ENCODE peak calls at places on chromosomes 4 and X, in nine cellular contexts. T is D341Med; J is skeletal muscle cell; X is activated naive CD4-positive, alpha-beta T cell treated with Interleukin-2 at 50 U/mL for 16 hours; F is tibial nerve; O is NCI-H69; R is cardiac muscle cell; L is activated T-helper 1 cell treated with Interleukin-2 at 50 U/mL for 16 hours; U is HS-5. C is an unnamed sample.

GRCh38 chr4:106607566-106607965 is 239.0 kb upstream of the GIMD1 start:
- DNase-seq in T (no peak), J (no peak), X (no peak), F (no peak), O (no peak), R (no peak), L (no peak), U (no peak), C (no peak)

GRCh38 chr4:155207534-155208257 is 740 bp upstream of the NPY2R start:
- DNase-seq in T (peak; percentile 66), J (no peak), X (no peak), F (no peak), O (peak; percentile 19), R (peak; percentile 17), L (no peak), U (no peak), C (no peak)

GRCh38 chrX:2703991-2704369 is 12.9 kb downstream of the CD99 start:
- DNase-seq in T (no peak), J (no peak), X (no peak), F (peak; percentile 50), O (no peak), R (peak; percentile 62), L (no peak), U (no peak), C (no peak)

GRCh38 chr4:120156115-120156718 is 89.6 kb upstream of the MAD2L1 start:
- DNase-seq in T (peak; percentile 24), J (peak; percentile 51), X (no peak), F (peak; percentile 31), O (peak; percentile 73), R (peak; percentile 86), L (no peak), U (peak; percentile 50), C (no peak)

GRCh38 chr4:112316333-112316732 is 19.2 kb downstream of the ALPK1 start:
- DNase-seq in T (no peak), J (no peak), X (no peak), F (no peak), O (no peak), R (no peak), L (no peak), U (no peak), C (no peak)

GRCh38 chr4:109298279-109299010 is 4.0 kb downstream of the COL25A1 start:
- DNase-seq in T (peak; percentile 38), J (no peak), X (no peak), F (no peak), O (peak; percentile 20), R (peak; percentile 13), L (no peak), U (no peak), C (no peak)

GRCh38 chrX:112819013-112819635 is 21.5 kb downstream of the AMOT start:
- DNase-seq in T (no peak), J (peak; percentile 53), X (no peak), F (no peak), O (no peak), R (peak; percentile 78), L (no peak), U (no peak), C (no peak)

GRCh38 chr4:174559894-174560293 is 37.6 kb upstream of the HPGD start:
- DNase-seq in T (no peak), J (no peak), X (no peak), F (no peak), O (peak; percentile 8), R (no peak), L (no peak), U (no peak), C (no peak)

GRCh38 chr4:48141048-48141447 is 7.0 kb upstream of the TXK start:
- DNase-seq in T (peak; percentile 33), J (no peak), X (no peak), F (no peak), O (peak; percentile 50), R (peak; percentile 63), L (no peak), U (no peak), C (no peak)

GRCh38 chr4:43763029-43763610 is 685.5 kb downstream of the KCTD8 start:
- DNase-seq in T (peak; percentile 72), J (no peak), X (no peak), F (no peak), O (no peak), R (no peak), L (no peak), U (no peak), C (no peak)

GRCh38 chrX:138775501-138775900 is 64.0 kb upstream of the FGF13 start:
- DNase-seq in T (peak; percentile 15), J (no peak), X (no peak), F (no peak), O (peak; percentile 30), R (peak; percentile 29), L (no peak), U (no peak), C (no peak)

GRCh38 chr4:162163892-162164759 is at the start of gene FSTL5:
- DNase-seq in T (peak; percentile 89), J (peak; percentile 7), X (peak; percentile 5), F (peak; percentile 34), O (peak; percentile 94), R (peak; percentile 45), L (no peak), U (peak; percentile 42), C (peak; percentile 77)

GRCh38 chr4:17647927-17648326 is 33.5 kb downstream of the MED28 start:
- DNase-seq in T (no peak), J (no peak), X (no peak), F (no peak), O (no peak), R (no peak), L (no peak), U (no peak), C (no peak)

GRCh38 chr4:109921384-109921808 is 8.7 kb downstream of the EGF start:
- DNase-seq in T (no peak), J (peak; percentile 93), X (no peak), F (no peak), O (no peak), R (peak; percentile 57), L (no peak), U (peak; percentile 72), C (no peak)

GRCh38 chrX:154374361-154375155 is at the start of gene FLNA:
- DNase-seq in T (no peak), J (no peak), X (peak; percentile 29), F (no peak), O (peak; percentile 56), R (peak; percentile 34), L (no peak), U (no peak), C (no peak)

GRCh38 chr4:7067147-7067522 is 729 bp downstream of the GRPEL1 start:
- DNase-seq in T (no peak), J (no peak), X (no peak), F (no peak), O (no peak), R (no peak), L (peak; percentile 13), U (no peak), C (no peak)

GRCh38 chr4:7902101-7902553 is 37.5 kb downstream of the AFAP1 start:
- DNase-seq in T (peak; percentile 85), J (no peak), X (no peak), F (no peak), O (peak; percentile 92), R (no peak), L (no peak), U (no peak), C (no peak)

GRCh38 chr4:181150173-181150572 is 1093.0 kb upstream of the TENM3 start:
- DNase-seq in T (no peak), J (no peak), X (no peak), F (no peak), O (peak; percentile 90), R (no peak), L (no peak), U (no peak), C (no peak)